ENCODE peak calls at places on chromosomes 13 and 19, in four cellular contexts. R is GM23338, O is astrocyte, A is A549. K is an unnamed sample.
A peak's percentile ranks its signal among the peaks of the same experiment; 100 is the strongest.

GRCh38 chr13:48653074-48654054 is at the start of gene CYSLTR2:
- DNase-seq in R (peak; percentile 52), O (peak; percentile 56), A (peak; percentile 2), K (no peak)

GRCh38 chr13:70864731-70865130 is 756.5 kb upstream of the KLHL1 start:
- DNase-seq in R (no peak), O (no peak), A (no peak), K (no peak)

GRCh38 chr13:39692650-39693438 is 37.4 kb downstream of the COG6 start:
- DNase-seq in R (no peak), O (peak; percentile 6), A (no peak), K (no peak)

GRCh38 chr19:10551698-10552301 is 8.1 kb downstream of the ATG4D start:
- DNase-seq in R (peak; percentile 69), O (no peak), A (peak; percentile 72), K (no peak)

GRCh38 chr13:113774177-113775107 is 15.4 kb downstream of the TMEM255B start:
- DNase-seq in R (no peak), O (peak; percentile 22), A (no peak), K (no peak)

GRCh38 chr13:79385694-79386093 is 20.4 kb downstream of the RBM26 start:
- DNase-seq in R (no peak), O (no peak), A (no peak), K (no peak)

GRCh38 chr19:15432018-15432494 is 13.3 kb upstream of the AKAP8L start:
- DNase-seq in R (peak; percentile 41), O (no peak), A (no peak), K (no peak)

GRCh38 chr13:50388481-50388880 is 373.2 kb downstream of the KCNRG start:
- DNase-seq in R (no peak), O (no peak), A (no peak), K (no peak)

GRCh38 chr19:43618921-43619261 is 538 bp downstream of the ZNF428 start:
- DNase-seq in R (no peak), O (no peak), A (peak; percentile 62), K (no peak)

GRCh38 chr19:7497292-7497691 is 8.5 kb upstream of the PEX11G start:
- DNase-seq in R (peak; percentile 78), O (no peak), A (no peak), K (no peak)

DNA sequence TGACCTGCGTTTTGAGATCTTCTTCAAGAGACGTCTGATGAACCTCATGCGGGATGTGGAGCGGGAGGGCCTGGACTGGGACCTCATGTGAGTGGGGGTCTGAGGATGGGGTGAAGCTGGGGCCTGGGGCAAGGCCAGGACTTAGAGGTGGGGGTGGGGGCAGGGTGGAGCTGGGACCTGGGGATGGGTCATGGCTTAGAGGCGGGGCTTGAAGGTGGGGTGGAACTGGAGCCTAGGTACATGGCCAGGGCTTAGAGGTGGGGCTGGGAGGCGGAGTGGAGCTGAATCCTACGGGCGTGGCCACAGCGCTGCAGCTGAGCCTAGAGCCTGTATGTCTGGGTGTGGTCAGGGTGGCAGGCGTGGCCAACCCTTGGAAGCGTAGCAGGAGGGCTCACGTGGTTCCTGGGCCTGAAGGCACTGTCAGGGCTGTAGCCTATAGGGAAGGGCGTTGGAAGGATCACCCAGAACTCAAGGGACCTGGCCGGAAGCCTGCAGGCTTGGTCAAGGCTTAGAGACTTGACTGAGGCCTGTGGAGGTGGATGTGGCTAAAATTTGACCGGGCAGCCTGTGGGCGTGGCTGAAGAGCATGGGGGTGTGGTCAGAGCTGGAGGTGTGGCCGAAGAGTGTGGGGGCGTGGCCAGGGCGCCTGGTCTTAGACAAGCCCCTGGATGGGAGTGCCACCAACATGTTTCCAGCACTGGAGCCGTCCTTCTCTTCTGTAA is 24.2 kb downstream of the COLGALT1 start:
- DNase-seq in R (peak; percentile 97), O (no peak), A (peak; percentile 87), K (peak; percentile 66)
- H3K4me3 ChIP-seq in R (peak overlapping the region; percentile 46), O (no peak overlapping the region), A (no peak overlapping the region), K (no peak overlapping the region)

DNA sequence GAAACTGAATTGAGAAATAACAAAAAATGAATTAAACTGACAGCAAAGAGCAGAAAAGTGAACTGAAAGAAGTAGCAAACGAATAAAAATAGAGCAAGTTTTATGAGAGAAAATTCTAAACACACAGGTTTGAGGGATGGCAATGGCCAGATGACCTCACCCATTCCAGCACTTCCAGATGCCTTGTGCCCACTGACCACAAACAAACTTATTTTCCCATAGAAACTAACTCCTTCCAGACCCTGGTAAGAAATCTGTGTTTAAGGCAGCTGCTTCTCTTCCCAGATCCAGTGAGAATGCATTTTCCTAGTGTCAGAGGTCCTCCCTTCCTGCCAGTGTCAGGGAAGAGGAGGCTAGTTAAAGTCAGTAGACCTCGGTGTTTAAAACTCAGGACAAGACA is 51.7 kb downstream of the RXFP2 start:
- DNase-seq in R (no peak), O (peak; percentile 29), A (no peak), K (no peak)
- TF ChIP-seq CTCF in R (no peak), O (no peak), A (no peak), K (no peak)

GRCh38 chr13:33739254-33739653 is 78.7 kb upstream of the RFC3 start:
- DNase-seq in R (no peak), O (no peak), A (no peak), K (no peak)
- H3K4me2 ChIP-seq in R (no peak overlapping the region), O (no peak overlapping the region), A (no peak overlapping the region), K (no peak overlapping the region)

DNA sequence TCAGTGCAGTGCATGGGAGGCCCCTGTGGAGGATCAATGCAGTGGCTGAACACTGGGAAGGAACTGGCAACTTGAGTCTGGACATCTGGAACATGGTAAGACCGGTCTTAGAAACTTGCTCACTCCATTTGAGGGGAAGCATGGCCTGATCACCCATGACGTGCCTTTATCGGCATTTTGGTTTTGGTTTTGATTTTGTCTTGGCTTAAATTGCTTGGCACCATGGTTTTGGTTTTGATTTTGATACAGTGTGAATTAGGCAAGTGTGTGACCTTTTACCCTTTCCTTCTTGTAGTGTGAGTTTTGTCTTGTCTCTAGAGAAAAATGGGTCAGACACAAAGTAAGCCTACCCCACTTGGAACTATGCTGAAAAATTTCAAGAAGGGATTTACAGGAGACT is 77.3 kb downstream of the ZNF486 start:
- DNase-seq in R (no peak), O (no peak), A (no peak), K (no peak)
- H3K4me3 ChIP-seq in R (no peak overlapping the region), O (no peak overlapping the region), A (no peak overlapping the region), K (no peak overlapping the region)

DNA sequence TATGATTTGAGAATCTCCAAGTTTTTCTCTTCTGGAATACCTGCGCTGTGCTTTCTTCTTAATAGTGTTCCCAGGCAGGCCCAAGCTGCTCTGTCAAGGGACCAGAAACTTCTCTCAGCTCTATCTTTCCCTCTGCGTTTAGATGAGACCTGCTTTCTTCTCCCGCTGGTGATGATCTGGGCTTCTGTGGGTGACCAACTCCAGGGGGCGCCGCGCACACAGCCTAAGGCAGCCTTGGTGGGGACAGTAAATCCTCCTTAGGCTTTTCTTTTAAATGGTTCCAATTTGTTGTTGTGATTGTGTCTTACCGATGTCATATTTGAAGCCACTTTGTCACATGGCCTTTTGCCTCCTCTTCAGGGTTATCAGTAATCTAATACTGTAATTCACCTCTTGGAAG is 439.4 kb upstream of the KLF12 start:
- DNase-seq in R (peak; percentile 78), O (no peak), A (peak; percentile 9), K (no peak)
- TF ChIP-seq CTCF in R (peak; percentile 90), O (no peak), A (no peak), K (no peak)

GRCh38 chr13:88601949-88602348 is 930.8 kb downstream of the SLITRK5 start:
- DNase-seq in R (no peak), O (no peak), A (no peak), K (no peak)
- H3K4me2 ChIP-seq in R (no peak overlapping the region), O (no peak overlapping the region), A (no peak overlapping the region), K (no peak overlapping the region)

DNA sequence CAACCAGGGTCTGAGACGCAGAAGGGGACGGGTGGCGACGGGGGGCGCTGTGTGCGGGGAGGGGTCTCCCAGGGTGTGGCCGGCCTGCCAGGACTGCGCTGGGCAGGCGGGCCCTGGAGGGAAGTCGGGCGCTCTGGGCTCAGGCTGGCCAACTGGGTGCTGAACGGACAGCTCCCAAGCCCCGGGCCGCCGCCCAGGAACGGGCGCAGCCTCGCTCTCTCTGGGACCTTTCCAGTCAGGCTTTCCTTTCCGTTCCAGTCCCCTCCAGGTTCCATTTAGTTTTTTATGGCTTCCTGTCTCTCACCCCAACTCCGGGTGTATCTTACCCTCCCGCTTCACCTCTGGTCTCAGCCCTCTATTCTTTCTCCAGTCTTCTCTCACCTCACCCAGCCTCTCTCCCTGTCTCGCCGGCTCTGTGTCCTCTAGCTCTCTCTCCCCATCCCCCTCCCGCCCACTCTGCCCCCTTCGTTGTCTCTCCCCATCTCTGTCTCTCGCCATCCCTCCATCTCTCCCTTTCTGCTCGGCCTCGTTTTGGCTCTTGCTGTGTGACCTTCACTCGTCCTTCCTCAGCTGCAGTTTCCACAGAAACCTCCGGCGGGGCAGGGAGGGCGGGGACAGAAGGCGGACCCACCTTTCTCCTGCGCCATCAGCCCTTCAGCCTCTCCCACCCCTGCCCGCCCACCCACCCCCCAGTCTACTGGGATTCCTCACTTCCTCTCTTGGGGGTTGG is 3.3 kb upstream of the ATP1A3 start:
- DNase-seq in R (peak; percentile 88), O (peak; percentile 10), A (peak; percentile 69), K (no peak)
- H3K4me3 ChIP-seq in R (peak overlapping the region; percentile 58), O (no peak overlapping the region), A (peak overlapping the region; percentile 47), K (no peak overlapping the region)

DNA sequence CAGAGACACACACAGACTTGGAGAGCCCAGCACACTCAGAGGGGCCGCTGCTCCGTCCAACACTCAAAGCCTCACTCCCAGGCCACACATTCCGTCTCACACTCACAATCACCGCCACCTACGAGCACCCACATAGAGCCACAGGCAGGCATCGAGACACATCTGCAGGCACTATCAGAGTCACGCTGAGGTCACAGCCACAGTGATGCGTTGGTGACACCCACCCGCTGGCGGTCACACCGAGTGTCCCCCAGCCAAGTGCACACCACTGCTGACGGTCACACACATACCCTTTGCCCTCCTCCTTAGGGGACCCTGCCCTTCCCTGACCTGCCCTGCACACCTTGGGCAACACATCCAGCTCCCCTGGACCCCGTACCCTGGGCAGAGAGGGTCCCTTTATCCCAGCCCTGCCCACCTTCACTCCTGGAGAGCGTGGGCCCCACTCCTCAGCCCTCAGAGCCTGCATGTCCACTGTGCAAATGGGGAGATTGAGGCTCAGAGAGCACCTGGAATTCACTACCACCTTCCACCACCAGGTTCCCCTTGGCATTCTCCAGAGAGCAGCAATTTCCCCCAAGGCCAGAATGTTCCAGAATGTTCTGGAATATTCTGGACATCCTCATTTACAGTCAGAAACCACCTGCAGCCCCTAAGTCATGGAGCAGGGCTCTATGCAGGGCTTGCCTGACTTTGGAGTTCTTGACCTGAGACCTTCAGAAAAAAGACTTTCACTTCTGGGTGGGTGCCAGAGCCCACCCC is 5.4 kb downstream of the FUT5 start:
- DNase-seq in R (peak; percentile 28), O (no peak), A (no peak), K (no peak)
- TF ChIP-seq CTCF in R (no peak), O (peak; percentile 7), A (no peak), K (peak; percentile 41)